ENCODE peak calls at places on chromosomes 1 and 21, in four cellular contexts. One of them, this sample, is unnamed.

GRCh38 chr1:203625623-203626189 is 926 bp upstream of the ATP2B4 start:
- DNase-seq in heart left ventricle: no peak
- DNase-seq in left lung: no peak
- DNase-seq in sigmoid colon: no peak
- DNase-seq in this sample: peak

GRCh38 chr1:231872461-231872910 is 245.9 kb downstream of the DISC1 start:
- DNase-seq in heart left ventricle: no peak
- DNase-seq in left lung: no peak
- DNase-seq in sigmoid colon: no peak
- DNase-seq in this sample: no peak

GRCh38 chr1:7865978-7866377 is 13.1 kb upstream of the UTS2 start:
- DNase-seq in heart left ventricle: no peak
- DNase-seq in left lung: peak
- DNase-seq in sigmoid colon: no peak
- DNase-seq in this sample: no peak

GRCh38 chr1:163069142-163069541 is at the start of gene RGS4:
- DNase-seq in heart left ventricle: peak
- DNase-seq in left lung: no peak
- DNase-seq in sigmoid colon: peak
- DNase-seq in this sample: peak

GRCh38 chr21:18334066-18334465 is 69.5 kb downstream of the TMPRSS15 start:
- DNase-seq in heart left ventricle: no peak
- DNase-seq in left lung: no peak
- DNase-seq in sigmoid colon: no peak
- DNase-seq in this sample: no peak

GRCh38 chr1:175152006-175152652 is 40.4 kb downstream of the KIAA0040 start:
- DNase-seq in heart left ventricle: peak
- DNase-seq in left lung: no peak
- DNase-seq in sigmoid colon: peak
- DNase-seq in this sample: peak

GRCh38 chr1:229169399-229169798 is 101.5 kb upstream of the RAB4A start:
- DNase-seq in heart left ventricle: no peak
- DNase-seq in left lung: no peak
- DNase-seq in sigmoid colon: no peak
- DNase-seq in this sample: no peak

GRCh38 chr1:53398091-53398490 is 61.1 kb upstream of the DMRTB1 start:
- DNase-seq in heart left ventricle: no peak
- DNase-seq in left lung: no peak
- DNase-seq in sigmoid colon: peak
- DNase-seq in this sample: no peak

GRCh38 chr1:67683736-67684525 is 1.1 kb upstream of the GADD45A start:
- DNase-seq in heart left ventricle: no peak
- DNase-seq in left lung: no peak
- DNase-seq in sigmoid colon: no peak
- DNase-seq in this sample: peak

GRCh38 chr1:226001852-226002666 is 2.9 kb upstream of the SDE2 start:
- DNase-seq in heart left ventricle: peak
- DNase-seq in left lung: no peak
- DNase-seq in sigmoid colon: peak
- DNase-seq in this sample: no peak

GRCh38 chr1:93080424-93080823 is 1.3 kb downstream of the MTF2 start:
- DNase-seq in heart left ventricle: no peak
- DNase-seq in left lung: no peak
- DNase-seq in sigmoid colon: no peak
- DNase-seq in this sample: peak

GRCh38 chr1:227759345-227760300 is 24.4 kb downstream of the SNAP47 start:
- DNase-seq in heart left ventricle: peak
- DNase-seq in left lung: no peak
- DNase-seq in sigmoid colon: peak
- DNase-seq in this sample: peak

GRCh38 chr1:15866696-15867687 is 19.5 kb downstream of the SPEN start:
- DNase-seq in heart left ventricle: no peak
- DNase-seq in left lung: no peak
- DNase-seq in sigmoid colon: no peak
- DNase-seq in this sample: no peak

GRCh38 chr1:18870325-18870865 is 10.9 kb upstream of the TAS1R2 start:
- DNase-seq in heart left ventricle: no peak
- DNase-seq in left lung: no peak
- DNase-seq in sigmoid colon: no peak
- DNase-seq in this sample: no peak

GRCh38 chr1:57404914-57405313 is 18.9 kb downstream of the DAB1 start:
- DNase-seq in heart left ventricle: no peak
- DNase-seq in left lung: no peak
- DNase-seq in sigmoid colon: no peak
- DNase-seq in this sample: no peak

GRCh38 chr21:45145146-45145545 is 70.8 kb downstream of the ADARB1 start:
- DNase-seq in heart left ventricle: no peak
- DNase-seq in left lung: no peak
- DNase-seq in sigmoid colon: no peak
- DNase-seq in this sample: no peak

GRCh38 chr1:48853006-48853405 is 76.3 kb upstream of the BEND5 start:
- DNase-seq in heart left ventricle: no peak
- DNase-seq in left lung: no peak
- DNase-seq in sigmoid colon: no peak
- DNase-seq in this sample: peak

GRCh38 chr1:109529895-109530456 is 9.7 kb upstream of the GPR61 start:
- DNase-seq in heart left ventricle: no peak
- DNase-seq in left lung: no peak
- DNase-seq in sigmoid colon: no peak
- DNase-seq in this sample: no peak

GRCh38 chr1:166489670-166490436 is 323.1 kb upstream of the FAM78B start:
- DNase-seq in heart left ventricle: no peak
- DNase-seq in left lung: peak
- DNase-seq in sigmoid colon: peak
- DNase-seq in this sample: peak

GRCh38 chr21:36584980-36585940 is 105.3 kb upstream of the CLDN14 start:
- DNase-seq in heart left ventricle: no peak
- DNase-seq in left lung: no peak
- DNase-seq in sigmoid colon: no peak
- DNase-seq in this sample: peak

GRCh38 chr1:2115008-2115921 is 65.1 kb downstream of the PRKCZ start:
- DNase-seq in heart left ventricle: no peak
- DNase-seq in left lung: peak
- DNase-seq in sigmoid colon: no peak
- DNase-seq in this sample: no peak

GRCh38 chr1:198934901-198935301 is 296.1 kb downstream of the PTPRC start:
- DNase-seq in heart left ventricle: no peak
- DNase-seq in left lung: no peak
- DNase-seq in sigmoid colon: no peak
- DNase-seq in this sample: peak

GRCh38 chr21:26732442-26733221 is 112.6 kb downstream of the ADAMTS1 start:
- DNase-seq in heart left ventricle: peak
- DNase-seq in left lung: no peak
- DNase-seq in sigmoid colon: no peak
- DNase-seq in this sample: peak

GRCh38 chr1:20702416-20702815 is 15.4 kb downstream of the KIF17 start:
- DNase-seq in heart left ventricle: no peak
- DNase-seq in left lung: no peak
- DNase-seq in sigmoid colon: no peak
- DNase-seq in this sample: peak

GRCh38 chr1:15950763-15951295 is 25.1 kb downstream of the ZBTB17 start:
- DNase-seq in heart left ventricle: no peak
- DNase-seq in left lung: no peak
- DNase-seq in sigmoid colon: peak
- DNase-seq in this sample: no peak

GRCh38 chr1:115251340-115251748 is 86.7 kb downstream of the NGF start:
- DNase-seq in heart left ventricle: no peak
- DNase-seq in left lung: no peak
- DNase-seq in sigmoid colon: no peak
- DNase-seq in this sample: peak

GRCh38 chr1:245679796-245680195 is 525.0 kb downstream of the KIF26B start:
- DNase-seq in heart left ventricle: no peak
- DNase-seq in left lung: no peak
- DNase-seq in sigmoid colon: no peak
- DNase-seq in this sample: no peak

GRCh38 chr1:230187290-230187689 is 120.3 kb downstream of the GALNT2 start:
- DNase-seq in heart left ventricle: no peak
- DNase-seq in left lung: no peak
- DNase-seq in sigmoid colon: no peak
- DNase-seq in this sample: no peak

GRCh38 chr1:32525053-32525452 is 14.2 kb upstream of the ZBTB8A start:
- DNase-seq in heart left ventricle: no peak
- DNase-seq in left lung: no peak
- DNase-seq in sigmoid colon: no peak
- DNase-seq in this sample: peak

GRCh38 chr1:32525661-32526444 is 13.4 kb upstream of the ZBTB8A start:
- DNase-seq in heart left ventricle: no peak
- DNase-seq in left lung: no peak
- DNase-seq in sigmoid colon: no peak
- DNase-seq in this sample: no peak

GRCh38 chr1:32516402-32516801 is 22.8 kb upstream of the ZBTB8A start:
- DNase-seq in heart left ventricle: no peak
- DNase-seq in left lung: no peak
- DNase-seq in sigmoid colon: no peak
- DNase-seq in this sample: no peak

GRCh38 chr1:32518976-32519375 is 20.3 kb upstream of the ZBTB8A start:
- DNase-seq in heart left ventricle: no peak
- DNase-seq in left lung: no peak
- DNase-seq in sigmoid colon: no peak
- DNase-seq in this sample: no peak

DNA sequence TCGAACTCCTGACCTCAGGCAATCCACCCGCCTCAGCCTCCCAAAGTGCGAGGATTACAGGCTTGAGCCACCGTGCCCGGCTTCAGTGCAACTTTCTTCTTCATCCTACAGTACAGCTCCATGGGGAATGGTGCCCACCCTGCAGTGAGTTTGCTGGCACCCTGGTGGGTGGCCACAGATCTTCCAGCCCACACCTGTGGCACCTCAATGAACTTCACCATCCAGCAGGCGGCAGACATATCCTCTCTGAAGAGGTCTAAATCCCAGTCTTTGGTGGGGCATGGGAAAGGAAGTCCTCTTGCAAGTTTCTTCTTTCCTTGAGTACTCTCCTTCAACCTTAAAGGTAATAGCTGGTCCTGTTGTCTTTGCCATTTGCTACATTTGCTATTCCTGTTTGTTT is 18.1 kb upstream of the ZBTB8A start:
- DNase-seq in heart left ventricle: no peak
- DNase-seq in left lung: no peak
- DNase-seq in sigmoid colon: no peak
- DNase-seq in this sample: no peak
- TF ChIP-seq CTCF in heart left ventricle: no peak
- TF ChIP-seq CTCF in left lung: no peak
- TF ChIP-seq CTCF in sigmoid colon: no peak
- TF ChIP-seq CTCF in this sample: no peak

GRCh38 chr1:70224954-70225353 is 3.8 kb downstream of the SRSF11 start:
- DNase-seq in heart left ventricle: no peak
- DNase-seq in left lung: no peak
- DNase-seq in sigmoid colon: no peak
- DNase-seq in this sample: no peak
- H3K4me3 ChIP-seq in heart left ventricle: no peak
- H3K4me3 ChIP-seq in left lung: no peak
- H3K4me3 ChIP-seq in sigmoid colon: no peak
- H3K4me3 ChIP-seq in this sample: no peak

GRCh38 chr1:206723500-206724472 is 39.1 kb downstream of the MAPKAPK2 start:
- DNase-seq in heart left ventricle: peak
- DNase-seq in left lung: no peak
- DNase-seq in sigmoid colon: peak
- DNase-seq in this sample: peak
- TF ChIP-seq CTCF in heart left ventricle: no peak
- TF ChIP-seq CTCF in left lung: no peak
- TF ChIP-seq CTCF in sigmoid colon: no peak
- TF ChIP-seq CTCF in this sample: no peak

DNA sequence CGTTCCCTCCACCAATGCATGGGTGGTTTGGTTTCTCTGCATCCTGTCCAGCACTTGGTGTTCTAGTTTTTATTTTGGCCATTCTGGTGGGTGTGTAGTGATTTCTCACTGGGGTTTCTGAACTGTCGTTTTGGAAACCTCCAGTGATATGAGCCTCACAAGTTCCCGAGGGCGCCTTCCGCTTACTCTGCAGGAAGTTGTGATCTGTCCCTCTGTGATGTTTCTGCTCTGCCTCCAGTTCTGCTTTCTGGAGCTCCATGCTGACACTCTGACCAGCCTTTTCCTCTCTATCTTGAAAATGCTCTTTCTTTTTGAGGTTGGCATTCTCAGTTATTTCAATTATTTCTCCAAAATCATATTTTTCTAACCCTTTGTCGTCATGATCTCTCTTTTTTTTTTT is 111.6 kb downstream of the PLD5 start:
- DNase-seq in heart left ventricle: no peak
- DNase-seq in left lung: no peak
- DNase-seq in sigmoid colon: no peak
- DNase-seq in this sample: no peak
- H3K4me3 ChIP-seq in heart left ventricle: no peak
- H3K4me3 ChIP-seq in left lung: no peak
- H3K4me3 ChIP-seq in sigmoid colon: no peak
- H3K4me3 ChIP-seq in this sample: no peak

GRCh38 chr1:22709227-22709626 is 1.4 kb upstream of the EPHB2 start:
- DNase-seq in heart left ventricle: no peak
- DNase-seq in left lung: no peak
- DNase-seq in sigmoid colon: no peak
- DNase-seq in this sample: no peak
- TF ChIP-seq CTCF in heart left ventricle: no peak
- TF ChIP-seq CTCF in left lung: no peak
- TF ChIP-seq CTCF in sigmoid colon: no peak
- TF ChIP-seq CTCF in this sample: peak

DNA sequence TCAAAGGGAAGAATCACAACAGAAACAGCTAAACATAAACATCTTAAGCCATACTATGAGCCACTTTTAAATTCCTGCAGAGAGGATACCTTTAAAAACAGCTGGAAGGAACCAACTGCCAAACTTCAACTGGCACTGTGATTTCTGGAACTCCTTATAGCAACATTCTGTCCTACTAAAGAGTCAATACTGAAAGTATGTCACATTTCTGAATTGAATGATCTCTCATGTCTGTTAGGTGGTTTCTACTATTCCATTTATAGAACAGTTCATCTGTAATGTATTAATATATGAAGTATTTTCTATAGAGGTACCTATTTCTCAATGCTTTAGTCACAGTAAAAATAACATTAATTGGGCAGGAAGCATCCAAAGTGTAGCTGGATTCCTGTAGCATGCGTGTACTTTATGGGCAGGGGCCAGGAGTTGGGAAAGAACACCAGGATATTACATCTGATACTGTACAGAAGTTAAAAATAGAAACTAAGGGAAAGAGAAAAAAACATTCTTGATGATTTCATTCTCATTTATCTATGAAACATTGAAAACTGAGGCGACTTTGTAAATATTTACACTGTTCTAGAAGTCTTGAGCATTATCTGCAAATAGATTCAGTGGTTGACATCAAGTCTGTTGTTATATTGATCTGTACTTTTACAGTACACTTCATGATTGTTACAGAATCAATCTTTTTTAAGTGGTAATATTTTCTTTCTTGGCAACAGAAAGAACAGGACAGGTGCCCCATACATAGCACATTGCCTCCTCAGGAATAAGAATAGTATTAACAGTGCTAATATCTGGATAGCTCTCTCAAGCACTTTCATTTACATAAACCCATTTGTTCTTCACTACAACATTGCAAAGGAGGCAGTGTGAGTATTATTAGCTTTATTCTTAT is 6.1 kb upstream of the ZNF281 start:
- DNase-seq in heart left ventricle: no peak
- DNase-seq in left lung: no peak
- DNase-seq in sigmoid colon: peak
- DNase-seq in this sample: peak
- H3K4me3 ChIP-seq in heart left ventricle: no peak
- H3K4me3 ChIP-seq in left lung: no peak
- H3K4me3 ChIP-seq in sigmoid colon: no peak
- H3K4me3 ChIP-seq in this sample: no peak

This sample was measured in epithelial cell of esophagus.